ENCODE peak calls at places on chromosomes 4 and X, in five cellular contexts. H is adipocyte, I is ecto neural progenitor cell, A is NCI-H2029, L is sciatic nerve. T is an unnamed sample.

GRCh38 chr4:176320976-176321361 is 1.2 kb downstream of the SPCS3 start:
- DNase-seq in H (peak; percentile 43), I (no peak), L (no peak), A (no peak), T (no peak)

GRCh38 chr4:7070729-7071511 is 3.1 kb upstream of the GRPEL1 start:
- DNase-seq in H (peak; percentile 87), L (peak; percentile 89), A (peak; percentile 64), I (peak; percentile 87), T (peak; percentile 90)

GRCh38 chrX:120769576-120770341 is 105.9 kb downstream of the CT47B1 start:
- DNase-seq in A (peak; percentile 45), L (no peak), H (peak; percentile 80), I (no peak), T (peak; percentile 50)

GRCh38 chrX:21638311-21638710 is 19.8 kb downstream of the KLHL34 start:
- DNase-seq in H (no peak), L (no peak), A (no peak), I (no peak), T (no peak)

GRCh38 chrX:71637848-71638247 is 19.5 kb upstream of the CXCR3 start:
- DNase-seq in L (no peak), I (no peak), A (no peak), H (peak; percentile 45), T (peak; percentile 58)

GRCh38 chrX:16743604-16744325 is 24.4 kb downstream of the SYAP1 start:
- DNase-seq in L (no peak), H (peak; percentile 39), A (no peak), I (no peak), T (no peak)

GRCh38 chrX:134177527-134177926 is 59.5 kb upstream of the CCDC160 start:
- DNase-seq in I (no peak), A (no peak), H (no peak), L (no peak), T (no peak)

GRCh38 chr4:109025471-109026076 is 262.7 kb upstream of the ETNPPL start:
- DNase-seq in H (no peak), L (no peak), A (no peak), I (no peak), T (no peak)

GRCh38 chrX:65894138-65894537 is 145.7 kb downstream of the VSIG4 start:
- DNase-seq in L (no peak), I (no peak), A (no peak), H (no peak), T (peak; percentile 45)

GRCh38 chr4:182806259-182807252 is 110.6 kb downstream of the DCTD start:
- DNase-seq in L (peak; percentile 88), A (peak; percentile 44), H (peak; percentile 85), I (peak; percentile 92), T (peak; percentile 70)

GRCh38 chr4:100299441-100299840 is 109.2 kb upstream of the DDIT4L start:
- DNase-seq in A (no peak), H (peak; percentile 65), I (no peak), L (no peak), T (no peak)

GRCh38 chrX:68599256-68600152 is 48.0 kb upstream of the STARD8 start:
- DNase-seq in H (peak; percentile 45), A (no peak), I (no peak), L (no peak), T (no peak)

GRCh38 chrX:153539171-153539978 is 21.9 kb downstream of the ATP2B3 start:
- DNase-seq in L (peak; percentile 81), A (no peak), I (peak; percentile 82), H (peak; percentile 71), T (peak; percentile 54)

GRCh38 chrX:16838202-16839066 is 31.7 kb downstream of the RBBP7 start:
- DNase-seq in A (no peak), I (no peak), L (no peak), H (peak; percentile 78), T (no peak)

GRCh38 chrX:48626401-48627298 is 29.4 kb downstream of the WDR13 start:
- DNase-seq in A (no peak), H (no peak), L (no peak), I (no peak), T (no peak)

GRCh38 chr4:113758361-113758760 is 3.2 kb downstream of the CAMK2D start:
- DNase-seq in A (no peak), H (peak; percentile 68), L (no peak), I (no peak), T (no peak)

GRCh38 chr4:74934016-74934821 is 1.3 kb downstream of the PARM1 start:
- DNase-seq in I (peak; percentile 71), A (peak; percentile 43), L (no peak), H (peak; percentile 52), T (peak; percentile 30)

GRCh38 chrX:31233941-31234496 is 162.2 kb upstream of the FTHL17 start:
- DNase-seq in H (no peak), L (no peak), A (no peak), I (no peak), T (peak; percentile 4)

GRCh38 chr4:155304375-155304774 is 72.4 kb downstream of the MAP9 start:
- DNase-seq in L (no peak), A (no peak), I (no peak), H (no peak), T (no peak)

GRCh38 chr4:53100801-53101581 is 238.9 kb downstream of the RASL11B start:
- DNase-seq in A (no peak), I (no peak), H (peak; percentile 62), L (no peak), T (no peak)

GRCh38 chr4:139555705-139556070 is 331 bp downstream of the SETD7 start:
- DNase-seq in H (peak; percentile 79), A (no peak), L (peak; percentile 80), I (peak; percentile 68), T (no peak)

GRCh38 chrX:50579955-50580354 is 109.3 kb upstream of the DGKK start:
- DNase-seq in L (no peak), A (no peak), I (no peak), H (peak; percentile 65), T (peak; percentile 55)